ENCODE peak calls at places on chromosomes 5 and 9, in six cellular contexts. G, Y, C, X, V and Z are unnamed samples.

GRCh38 chr5:86526811-86527348 is 90.9 kb upstream of the COX7C start:
- DNase-seq in G (peak), Y (no peak), C (no peak), X (no peak), V (no peak), Z (no peak)

GRCh38 chr5:40676643-40677333 is 2.9 kb upstream of the PTGER4 start:
- DNase-seq in G (peak), Y (peak), C (no peak), X (peak), V (no peak), Z (no peak)

GRCh38 chr9:113398796-113399195 is 2.3 kb downstream of the ALAD start:
- DNase-seq in G (no peak), Y (no peak), C (no peak), X (no peak), V (no peak), Z (no peak)

GRCh38 chr9:31119882-31120481 is 1264.5 kb upstream of the ACO1 start:
- DNase-seq in G (peak), Y (peak), C (no peak), X (peak), V (peak), Z (no peak)

GRCh38 chr9:131562032-131562959 is 17.0 kb downstream of the PRRT1B start:
- DNase-seq in G (peak), Y (no peak), C (no peak), X (peak), V (no peak), Z (no peak)

GRCh38 chr5:139930406-139930805 is 112.7 kb downstream of the NRG2 start:
- DNase-seq in G (no peak), Y (no peak), C (no peak), X (no peak), V (no peak), Z (no peak)

GRCh38 chr5:95866431-95867063 is 44.0 kb upstream of the GLRX start:
- DNase-seq in G (no peak), Y (peak), C (no peak), X (no peak), V (no peak), Z (no peak)

GRCh38 chr9:5608298-5609254 is 20.3 kb upstream of the RIC1 start:
- DNase-seq in G (no peak), Y (peak), C (no peak), X (no peak), V (no peak), Z (no peak)

GRCh38 chr9:101312661-101313060 is 72.1 kb downstream of the BAAT start:
- DNase-seq in G (no peak), Y (no peak), C (no peak), X (no peak), V (no peak), Z (no peak)

GRCh38 chr9:32424616-32425015 is 40.2 kb downstream of the ACO1 start:
- DNase-seq in G (peak), Y (no peak), C (no peak), X (no peak), V (no peak), Z (no peak)

GRCh38 chr9:88952976-88953375 is 38.3 kb upstream of the S1PR3 start:
- DNase-seq in G (no peak), Y (no peak), C (no peak), X (no peak), V (no peak), Z (no peak)

GRCh38 chr5:178421128-178421527 is 169.1 kb downstream of the COL23A1 start:
- DNase-seq in G (no peak), Y (no peak), C (no peak), X (no peak), V (no peak), Z (no peak)
- TF ChIP-seq CTCF in G (no peak), Y (no peak), C (no peak), X (no peak), V (no peak), Z (no peak)

GRCh38 chr9:111967621-111968020 is 71.0 kb downstream of the UGCG start:
- DNase-seq in G (no peak), Y (no peak), C (no peak), X (no peak), V (no peak), Z (no peak)
- H3K27ac ChIP-seq in G (no peak), Y (no peak), C (no peak), X (no peak), V (no peak), Z (no peak)

GRCh38 chr9:95132406-95133350 is 184.8 kb downstream of the FANCC start:
- DNase-seq in G (no peak), Y (no peak), C (no peak), X (no peak), V (no peak), Z (no peak)

GRCh38 chr9:95135756-95136155 is 181.8 kb downstream of the FANCC start:
- DNase-seq in G (no peak), Y (no peak), C (no peak), X (no peak), V (no peak), Z (no peak)

GRCh38 chr9:95131023-95131943 is 186.2 kb downstream of the FANCC start:
- DNase-seq in G (peak), Y (peak), C (peak), X (peak), V (peak), Z (no peak)

GRCh38 chr9:95133351-95133724 is 184.2 kb downstream of the FANCC start:
- DNase-seq in G (no peak), Y (no peak), C (no peak), X (no peak), V (no peak), Z (no peak)

DNA sequence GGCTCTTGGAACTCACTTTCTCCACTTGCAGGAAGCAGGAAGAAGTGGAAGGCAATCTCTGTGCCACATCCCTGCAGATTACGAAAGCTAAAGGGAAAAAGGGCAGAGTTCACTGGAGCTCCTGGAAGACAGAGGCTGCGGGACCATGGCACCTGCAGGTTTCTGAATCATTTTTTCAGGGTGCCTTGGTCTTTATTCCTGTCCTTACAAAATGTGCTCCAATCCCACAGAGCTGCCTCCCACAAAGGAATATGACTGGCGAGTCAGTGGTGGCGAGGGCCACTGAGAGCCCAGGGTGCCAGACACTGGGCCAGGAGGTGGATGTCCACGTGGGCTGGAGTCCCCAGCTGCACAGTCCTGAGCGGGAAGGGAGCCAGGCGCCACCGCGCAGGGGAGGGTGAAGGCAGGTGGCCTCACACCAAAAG is 183.0 kb downstream of the FANCC start:
- DNase-seq in G (no peak), Y (no peak), C (no peak), X (no peak), V (no peak), Z (no peak)
- TF ChIP-seq CTCF in G (no peak), Y (no peak), C (no peak), X (no peak), V (no peak), Z (no peak)

GRCh38 chr5:78701795-78702406 is 53.3 kb upstream of the LHFPL2 start:
- DNase-seq in G (no peak), Y (no peak), C (no peak), X (no peak), V (no peak), Z (no peak)

GRCh38 chr5:78699565-78700143 is 51.1 kb upstream of the LHFPL2 start:
- DNase-seq in G (peak), Y (peak), C (no peak), X (peak), V (no peak), Z (no peak)

GRCh38 chr5:78696637-78697036 is 48.1 kb upstream of the LHFPL2 start:
- DNase-seq in G (no peak), Y (no peak), C (no peak), X (no peak), V (no peak), Z (no peak)

GRCh38 chr5:78693339-78693738 is 44.8 kb upstream of the LHFPL2 start:
- DNase-seq in G (no peak), Y (no peak), C (no peak), X (no peak), V (no peak), Z (no peak)

GRCh38 chr5:78698218-78698751 is 49.7 kb upstream of the LHFPL2 start:
- DNase-seq in G (no peak), Y (peak), C (no peak), X (peak), V (no peak), Z (no peak)
- H3K27ac ChIP-seq in G (peak), Y (no peak), C (no peak), X (peak), V (no peak), Z (no peak)

DNA sequence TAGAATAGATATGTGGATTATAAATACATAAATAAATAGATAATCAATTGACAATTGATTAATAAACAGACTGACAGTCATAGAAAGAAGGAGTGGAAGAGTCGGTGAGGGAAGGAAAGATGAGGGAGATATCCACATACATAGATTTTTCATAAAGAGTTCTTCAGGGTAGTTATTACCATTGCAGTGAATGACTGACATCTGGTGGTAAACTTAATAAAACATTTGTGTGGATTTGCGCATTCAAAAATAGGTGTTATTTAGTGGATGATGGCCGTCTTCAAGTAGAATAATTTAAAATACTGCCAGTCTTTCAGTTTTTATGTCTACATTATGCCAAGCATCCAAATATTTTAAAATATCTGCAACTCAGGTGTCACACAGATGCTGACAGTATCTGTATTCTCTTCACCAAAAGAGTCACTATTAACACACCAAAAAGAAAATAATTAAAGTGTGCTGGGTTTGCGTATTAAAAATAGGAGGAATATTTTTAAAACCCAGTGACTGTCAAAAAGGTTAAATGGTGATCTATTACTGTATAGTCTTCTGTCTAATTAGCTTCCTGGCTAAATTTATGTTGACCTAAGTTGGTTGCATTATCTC is 78.8 kb downstream of the GIN1 start:
- DNase-seq in G (peak), Y (peak), C (no peak), X (no peak), V (peak), Z (no peak)
- TF ChIP-seq CTCF in G (peak), Y (no peak), C (peak), X (peak), V (peak), Z (peak)

GRCh38 chr9:98118640-98119601 is at the start of gene TRIM14:
- DNase-seq in G (peak), Y (peak), C (peak), X (peak), V (peak), Z (peak)
- H3K27ac ChIP-seq in G (peak), Y (peak), C (peak), X (peak), V (no peak), Z (peak)